ENCODE peak calls at places on chromosomes 7 and 10, in five cellular contexts. E is A549, W is K562, K is GM23338, P is GM12878. O is an unnamed sample.

GRCh38 chr10:3805791-3806381 is 20.9 kb upstream of the KLF6 start:
- DNase-seq in E (no peak), W (peak; percentile 79), K (no peak), P (no peak), O (no peak)

GRCh38 chr7:7157177-7157886 is 25.0 kb upstream of the C1GALT1 start:
- DNase-seq in E (no peak), W (no peak), K (no peak), P (peak; percentile 45), O (no peak)

GRCh38 chr10:79034271-79034876 is 34.4 kb upstream of the ZMIZ1 start:
- DNase-seq in E (no peak), W (no peak), K (no peak), P (no peak), O (no peak)

GRCh38 chr7:29940199-29940598 is 49.4 kb downstream of the SCRN1 start:
- DNase-seq in E (no peak), W (no peak), K (no peak), P (no peak), O (no peak)

GRCh38 chr7:127907638-127908040 is 123.6 kb downstream of the LRRC4 start:
- DNase-seq in E (no peak), W (peak; percentile 57), K (no peak), P (no peak), O (peak; percentile 83)

GRCh38 chr7:22669692-22670421 is 57.1 kb upstream of the IL6 start:
- DNase-seq in E (no peak), W (no peak), K (peak; percentile 43), P (no peak), O (no peak)

GRCh38 chr7:128869138-128869943 is 6.7 kb downstream of the ATP6V1F start:
- DNase-seq in E (no peak), W (no peak), K (peak; percentile 76), P (no peak), O (no peak)

GRCh38 chr7:141568227-141568626 is 17.0 kb downstream of the AGK start:
- DNase-seq in E (no peak), W (no peak), K (no peak), P (no peak), O (no peak)

GRCh38 chr7:1386623-1387220 is 72.5 kb downstream of the MICALL2 start:
- DNase-seq in E (no peak), W (no peak), K (no peak), P (no peak), O (no peak)

GRCh38 chr10:30056767-30057355 is 2.5 kb downstream of the JCAD start:
- DNase-seq in E (no peak), W (no peak), K (peak; percentile 61), P (no peak), O (no peak)

GRCh38 chr7:44050915-44051560 is 6.5 kb downstream of the DBNL start:
- DNase-seq in E (no peak), W (no peak), K (no peak), P (no peak), O (no peak)

GRCh38 chr7:143296686-143297085 is 8.5 kb downstream of the CASP2 start:
- DNase-seq in E (no peak), W (no peak), K (no peak), P (no peak), O (no peak)

GRCh38 chr10:63375859-63376258 is 89.9 kb downstream of the JMJD1C start:
- DNase-seq in E (no peak), W (no peak), K (no peak), P (no peak), O (no peak)

GRCh38 chr10:88598060-88598459 is 11.5 kb downstream of the LIPJ start:
- DNase-seq in E (no peak), W (no peak), K (no peak), P (peak; percentile 67), O (no peak)

GRCh38 chr10:14578060-14578952 is 196.4 kb downstream of the FAM107B start:
- DNase-seq in E (no peak), W (no peak), K (peak; percentile 56), P (no peak), O (peak; percentile 90)
- TF ChIP-seq JUNB in E (peak; percentile 69), W (no peak), K (no peak), P (no peak), O (no peak)

GRCh38 chr7:157432541-157432956 is 95.7 kb downstream of the DNAJB6 start:
- DNase-seq in E (peak; percentile 78), W (peak; percentile 84), K (peak; percentile 95), P (no peak), O (no peak)
- TF ChIP-seq JUNB in E (no peak), W (no peak), K (no peak), P (no peak), O (no peak)

GRCh38 chr7:113731571-113731970 is 187.2 kb downstream of the PPP1R3A start:
- DNase-seq in E (no peak), W (no peak), K (no peak), P (no peak), O (no peak)

GRCh38 chr7:113730309-113730955 is 188.4 kb downstream of the PPP1R3A start:
- DNase-seq in E (no peak), W (no peak), K (no peak), P (no peak), O (no peak)
- TF ChIP-seq JUNB in E (no peak), W (no peak), K (no peak), P (no peak), O (no peak)

GRCh38 chr7:93314449-93314848 is 82.3 kb downstream of the VPS50 start:
- DNase-seq in E (no peak), W (no peak), K (no peak), P (no peak), O (no peak)
- TF ChIP-seq JUNB in E (no peak), W (no peak), K (no peak), P (no peak), O (no peak)

GRCh38 chr10:42941790-42942189 is 135.1 kb upstream of the RET start:
- DNase-seq in E (no peak), W (no peak), K (no peak), P (no peak), O (no peak)
- TF ChIP-seq JUNB in E (no peak), W (no peak), K (no peak), P (no peak), O (no peak)